ENCODE peak calls at places on chromosome 18, in four cellular contexts. W is GM12878, S is K562, L is HCT116. B is an unnamed sample.

GRCh38 chr18:54946149-54946581 is 13.1 kb downstream of the CCDC68 start:
- ATAC-seq in L (peak), S (peak), W (peak), B (no peak)

GRCh38 chr18:61637905-61638304 is 254.9 kb downstream of the RNF152 start:
- ATAC-seq in W (no peak), S (no peak), L (no peak), B (no peak)

GRCh38 chr18:46332956-46333355 is 228.8 kb downstream of the HAUS1 start:
- ATAC-seq in S (no peak), L (peak), W (no peak), B (no peak)

GRCh38 chr18:813405-814071 is 1.5 kb upstream of the YES1 start:
- ATAC-seq in W (no peak), S (no peak), L (no peak), B (no peak)

GRCh38 chr18:46167971-46168370 is 63.8 kb downstream of the HAUS1 start:
- ATAC-seq in L (no peak), S (no peak), W (peak), B (no peak)

GRCh38 chr18:11989966-11990380 is 8.7 kb downstream of the IMPA2 start:
- ATAC-seq in S (no peak), W (no peak), L (no peak), B (no peak)

GRCh38 chr18:22709288-22710060 is 223.7 kb upstream of the RBBP8 start:
- ATAC-seq in W (peak), L (no peak), S (no peak), B (no peak)

GRCh38 chr18:12702221-12703095 is at the start of the genes CEP76 and PSMG2:
- ATAC-seq in L (peak), S (peak), W (peak), B (peak)

GRCh38 chr18:10064267-10064666 is 150.5 kb downstream of the VAPA start:
- ATAC-seq in S (no peak), L (no peak), W (no peak), B (no peak)

GRCh38 chr18:61972389-61973264 is 79.8 kb upstream of the RNF152 start:
- ATAC-seq in S (no peak), L (no peak), W (peak), B (peak)

GRCh38 chr18:46447323-46447722 is 209.7 kb downstream of the LOXHD1 start:
- ATAC-seq in S (no peak), L (no peak), W (no peak), B (no peak)

GRCh38 chr18:54388203-54389142 is 30.8 kb downstream of the C18orf54 start:
- ATAC-seq in W (peak), S (peak), L (peak), B (no peak)

GRCh38 chr18:21330122-21330701 is 88.2 kb downstream of the GREB1L start:
- ATAC-seq in S (no peak), W (no peak), L (peak), B (no peak)

GRCh38 chr18:26511339-26512071 is 36.8 kb downstream of the KCTD1 start:
- ATAC-seq in S (peak), W (no peak), L (no peak), B (no peak)

GRCh38 chr18:39773656-39774055 is 2181.4 kb upstream of the PIK3C3 start:
- ATAC-seq in W (no peak), L (no peak), S (no peak), B (no peak)

GRCh38 chr18:11859903-11860407 is 8.7 kb downstream of the CHMP1B start:
- ATAC-seq in L (peak), W (no peak), S (peak), B (no peak)

GRCh38 chr18:36331541-36331971 is 34.0 kb downstream of the FHOD3 start:
- ATAC-seq in L (no peak), S (no peak), W (no peak), B (no peak)

GRCh38 chr18:10010611-10011015 is 96.8 kb downstream of the VAPA start:
- ATAC-seq in L (no peak), S (no peak), W (no peak), B (peak)

GRCh38 chr18:13796515-13796914 is 27.4 kb upstream of the MC5R start:
- ATAC-seq in S (peak), W (no peak), L (no peak), B (no peak)

DNA sequence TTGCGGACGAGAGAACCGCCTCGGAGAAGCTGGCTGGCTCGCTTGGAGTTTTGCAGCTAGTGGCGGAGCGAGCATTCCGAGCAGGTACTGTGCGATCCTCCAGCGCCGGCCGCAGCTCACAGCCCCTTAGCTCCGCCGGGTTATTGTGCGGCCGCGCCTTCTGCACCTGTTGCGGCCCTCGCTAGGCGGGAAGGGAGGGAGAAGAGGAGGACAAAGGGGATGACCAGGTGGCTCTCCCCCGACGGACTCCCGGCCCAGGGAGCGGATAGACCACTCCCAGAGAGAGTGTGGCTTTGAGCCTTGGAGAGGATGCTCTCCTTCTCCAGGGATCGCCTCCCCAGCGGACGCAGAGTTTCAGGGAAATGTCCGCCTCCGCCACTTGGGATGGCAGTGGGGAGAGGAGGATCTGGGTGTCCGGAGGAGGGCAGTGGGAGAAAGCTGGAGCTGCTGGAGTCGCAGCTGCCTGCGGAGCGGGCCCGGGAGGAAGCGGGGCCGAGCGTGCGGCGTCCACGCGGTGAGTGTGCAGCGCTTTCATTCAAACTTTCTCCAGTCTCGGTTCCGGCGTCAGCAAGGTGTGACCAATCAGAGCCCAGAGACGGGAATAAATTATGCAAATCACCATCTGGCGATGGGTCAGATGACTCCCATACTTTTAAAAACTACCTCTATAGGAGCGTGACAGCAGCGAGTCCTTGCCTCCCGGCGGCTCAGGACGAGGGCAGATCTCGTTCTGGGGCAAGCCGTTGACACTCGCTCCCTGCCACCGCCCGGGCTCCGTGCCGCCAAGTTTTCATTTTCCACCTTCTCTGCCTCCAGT is at the start of gene LIPG:
- ATAC-seq in S (peak), W (no peak), L (peak), B (peak)
- TF ChIP-seq POLR2A in S (no peak), W (peak), L (no peak), B (no peak)

GRCh38 chr18:2905802-2906521 is 59.2 kb downstream of the EMILIN2 start:
- ATAC-seq in W (peak), S (no peak), L (peak), B (peak)

GRCh38 chr18:2906522-2907458 is 60.0 kb downstream of the EMILIN2 start:
- ATAC-seq in L (peak), W (peak), S (peak), B (peak)

GRCh38 chr18:2908166-2908945 is 61.5 kb downstream of the EMILIN2 start:
- ATAC-seq in S (no peak), W (no peak), L (no peak), B (no peak)

GRCh38 chr18:2908946-2909335 is 62.1 kb downstream of the EMILIN2 start:
- ATAC-seq in W (no peak), L (no peak), S (no peak), B (no peak)

GRCh38 chr18:2907459-2908145 is 60.8 kb downstream of the EMILIN2 start:
- ATAC-seq in L (peak), S (no peak), W (peak), B (no peak)
- H3K4me3 ChIP-seq in L (peak), S (no peak), W (peak), B (no peak)

GRCh38 chr18:79410171-79410641 is 14.5 kb downstream of the NFATC1 start:
- ATAC-seq in W (no peak), S (no peak), L (no peak), B (no peak)

GRCh38 chr18:79409313-79409712 is 13.6 kb downstream of the NFATC1 start:
- ATAC-seq in W (no peak), L (no peak), S (no peak), B (no peak)

GRCh38 chr18:79411614-79412526 is 16.1 kb downstream of the NFATC1 start:
- ATAC-seq in W (no peak), L (no peak), S (no peak), B (no peak)

GRCh38 chr18:79413025-79413424 is 17.3 kb downstream of the NFATC1 start:
- ATAC-seq in W (no peak), S (peak), L (no peak), B (no peak)

DNA sequence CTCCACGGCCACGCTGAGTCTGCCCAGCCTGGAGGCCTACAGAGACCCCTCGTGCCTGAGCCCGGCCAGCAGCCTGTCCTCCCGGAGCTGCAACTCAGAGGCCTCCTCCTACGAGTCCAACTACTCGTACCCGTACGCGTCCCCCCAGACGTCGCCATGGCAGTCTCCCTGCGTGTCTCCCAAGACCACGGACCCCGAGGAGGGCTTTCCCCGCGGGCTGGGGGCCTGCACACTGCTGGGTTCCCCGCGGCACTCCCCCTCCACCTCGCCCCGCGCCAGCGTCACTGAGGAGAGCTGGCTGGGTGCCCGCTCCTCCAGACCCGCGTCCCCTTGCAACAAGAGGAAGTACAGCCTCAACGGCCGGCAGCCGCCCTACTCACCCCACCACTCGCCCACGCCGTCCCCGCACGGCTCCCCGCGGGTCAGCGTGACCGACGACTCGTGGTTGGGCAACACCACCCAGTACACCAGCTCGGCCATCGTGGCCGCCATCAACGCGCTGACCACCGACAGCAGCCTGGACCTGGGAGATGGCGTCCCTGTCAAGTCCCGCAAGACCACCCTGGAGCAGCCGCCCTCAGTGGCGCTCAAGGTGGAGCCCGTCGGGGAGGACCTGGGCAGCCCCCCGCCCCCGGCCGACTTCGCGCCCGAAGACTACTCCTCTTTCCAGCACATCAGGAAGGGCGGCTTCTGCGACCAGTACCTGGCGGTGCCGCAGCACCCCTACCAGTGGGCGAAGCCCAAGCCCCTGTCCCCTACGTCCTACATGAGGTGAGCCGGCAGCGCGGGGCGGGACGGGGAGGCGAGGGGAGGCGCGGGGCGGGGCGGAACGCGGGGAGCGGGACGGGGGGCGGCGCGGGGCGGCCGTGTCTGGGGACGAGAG is 15.2 kb downstream of the NFATC1 start:
- ATAC-seq in L (no peak), S (no peak), W (no peak), B (no peak)
- TF ChIP-seq POLR2AphosphoS5 in L (no peak), S (no peak), W (no peak), B (no peak)

GRCh38 chr18:67726882-67727281 is 210.4 kb upstream of the DSEL start:
- ATAC-seq in S (no peak), W (no peak), L (no peak), B (no peak)
- TF ChIP-seq POLR2A in S (no peak), W (no peak), L (no peak), B (no peak)

GRCh38 chr18:57581301-57581934 is 5.1 kb downstream of the FECH start:
- ATAC-seq in W (peak), S (no peak), L (no peak), B (no peak)

GRCh38 chr18:57583297-57583835 is 3.1 kb downstream of the FECH start:
- ATAC-seq in L (no peak), W (no peak), S (peak), B (no peak)

GRCh38 chr18:57576316-57576715 is 10.2 kb downstream of the FECH start:
- ATAC-seq in W (no peak), S (no peak), L (no peak), B (no peak)

GRCh38 chr18:57575542-57575941 is 11.0 kb downstream of the FECH start:
- ATAC-seq in W (no peak), S (no peak), L (no peak), B (no peak)

DNA sequence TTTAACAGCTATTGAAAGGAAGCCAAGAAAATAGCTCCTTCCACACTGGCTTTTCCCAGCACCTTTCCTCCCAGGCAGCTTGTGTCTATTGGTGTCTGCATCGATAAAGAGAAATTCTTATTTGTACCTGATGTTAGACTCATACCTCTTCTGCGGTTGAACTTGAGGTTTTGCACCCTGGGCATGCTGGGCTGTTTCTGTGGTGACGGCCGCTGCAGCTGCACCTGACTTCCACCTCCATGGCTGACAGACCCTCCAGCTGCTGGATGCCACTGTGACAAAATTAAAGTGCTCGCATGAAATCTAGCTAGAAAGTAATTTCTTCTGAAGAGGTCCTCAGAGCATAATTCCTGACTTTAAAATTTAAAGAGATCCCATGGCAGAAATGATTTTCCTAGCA is 6.6 kb downstream of the FECH start:
- ATAC-seq in S (no peak), W (no peak), L (no peak), B (no peak)
- H3K4me3 ChIP-seq in S (no peak), W (no peak), L (no peak), B (no peak)

GRCh38 chr18:58983260-58983659 is 118.6 kb downstream of the ZNF532 start:
- ATAC-seq in W (no peak), S (no peak), L (no peak), B (no peak)
- TF ChIP-seq POLR2AphosphoS5 in W (no peak), S (no peak), L (no peak), B (no peak)

GRCh38 chr18:58576641-58577251 is 52.1 kb downstream of the ALPK2 start:
- ATAC-seq in W (no peak), S (no peak), L (no peak), B (no peak)
- TF ChIP-seq POLR2A in W (no peak), S (no peak), L (no peak), B (no peak)

DNA sequence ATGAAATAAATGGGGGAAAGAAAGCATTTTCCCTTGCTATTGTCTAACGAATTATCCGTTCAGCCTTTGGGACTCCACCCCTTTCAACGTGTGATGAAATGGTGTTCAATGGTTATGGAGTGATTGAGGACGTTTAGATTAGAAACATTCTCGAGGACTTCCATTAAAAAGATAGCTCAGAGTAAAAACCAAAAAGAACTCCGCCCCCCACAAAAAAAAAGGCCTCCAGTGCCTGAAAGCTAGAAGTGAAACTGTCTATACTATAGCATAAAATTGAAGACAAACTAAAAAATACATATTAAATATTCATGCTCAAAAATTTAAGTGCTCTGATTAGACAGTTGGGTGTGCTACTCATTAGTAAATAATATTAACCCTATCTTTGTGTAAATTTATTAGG is 3.0 kb upstream of the ZNF516 start:
- ATAC-seq in L (no peak), W (no peak), S (no peak), B (no peak)
- H3K4me3 ChIP-seq in L (no peak), W (no peak), S (no peak), B (no peak)

DNA sequence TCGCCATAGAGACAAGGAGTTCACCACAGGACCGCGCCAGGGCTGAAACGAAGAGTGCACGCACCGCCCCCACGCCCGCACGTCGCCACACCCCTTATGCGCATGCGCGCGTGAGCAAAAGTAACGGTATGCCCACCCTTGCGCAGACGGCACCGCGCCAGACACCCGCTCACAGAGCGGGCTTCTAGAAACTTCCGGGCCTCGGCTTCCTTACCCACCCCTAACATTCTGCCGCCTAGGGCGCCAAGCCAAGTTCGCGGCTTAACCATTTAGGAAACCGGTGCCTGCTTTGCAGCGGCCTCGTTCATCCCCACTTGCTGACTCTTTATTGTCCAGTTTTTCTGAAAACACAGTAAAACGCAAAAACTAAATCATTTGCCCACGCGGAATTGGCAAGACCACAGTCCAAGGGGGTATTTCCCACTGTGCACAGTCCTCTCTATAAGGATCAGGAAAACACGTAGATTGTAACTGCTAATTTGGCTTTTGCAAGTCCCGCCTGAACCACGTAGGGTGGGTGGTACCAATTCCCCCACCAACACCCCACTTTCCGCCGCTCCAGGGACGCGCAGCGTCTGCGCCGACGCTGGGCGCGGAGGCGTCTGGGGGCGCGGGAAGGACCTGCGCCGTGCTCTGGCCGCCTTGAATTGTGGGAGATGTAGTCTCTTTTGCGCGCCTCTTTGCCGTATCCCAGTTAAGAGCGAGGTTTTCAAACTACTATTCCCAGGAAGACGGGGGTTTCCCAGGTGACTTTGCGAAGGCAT is at the start of the genes FBXO15 and TIMM21:
- ATAC-seq in W (peak), S (peak), L (peak), B (peak)
- TF ChIP-seq POLR2AphosphoS5 in W (peak), S (peak), L (peak), B (peak)

B was measured in gastroesophageal sphincter.